ENCODE peak calls at places on chromosomes 5 and 9, in eight cellular contexts. F, B, R, M, E, W, I and Z are unnamed samples.

GRCh38 chr5:107670927-107671741 is at the start of gene EFNA5:
- DNase-seq in R (peak; percentile 27), F (peak; percentile 31), M (no peak), B (peak; percentile 77), I (no peak), E (peak; percentile 56), W (peak; percentile 70), Z (peak; percentile 33)

GRCh38 chr9:133355881-133356357 is 368 bp downstream of the SURF1 start:
- DNase-seq in M (no peak), F (no peak), W (no peak), E (no peak), B (no peak), R (no peak), I (no peak), Z (no peak)

GRCh38 chr5:117805058-117805457 is 1183.3 kb downstream of the DTWD2 start:
- DNase-seq in W (no peak), M (no peak), B (no peak), F (no peak), R (no peak), E (no peak), I (no peak), Z (no peak)

GRCh38 chr5:34804913-34805312 is 34.1 kb upstream of the TTC23L start:
- DNase-seq in B (no peak), F (no peak), M (no peak), E (no peak), I (no peak), R (no peak), W (peak; percentile 70), Z (no peak)

GRCh38 chr9:89879276-89879675 is 274.5 kb downstream of the GADD45G start:
- DNase-seq in W (no peak), I (no peak), F (peak; percentile 9), R (no peak), M (peak; percentile 10), B (no peak), E (peak; percentile 11), Z (no peak)

GRCh38 chr5:43425965-43426364 is 13.8 kb upstream of the CCL28 start:
- DNase-seq in I (no peak), B (no peak), E (no peak), M (no peak), W (peak; percentile 98), F (no peak), R (no peak), Z (peak; percentile 67)

GRCh38 chr5:89572696-89573095 is 689.7 kb upstream of the MEF2C start:
- DNase-seq in E (no peak), I (no peak), B (no peak), F (no peak), M (no peak), W (peak; percentile 86), R (no peak), Z (no peak)

GRCh38 chr5:88256872-88257271 is 11.8 kb downstream of the TMEM161B start:
- DNase-seq in B (no peak), W (no peak), E (no peak), M (no peak), F (no peak), I (no peak), R (no peak), Z (no peak)

GRCh38 chr9:98193336-98193944 is 1.0 kb upstream of the CORO2A start:
- DNase-seq in E (no peak), W (no peak), R (no peak), B (no peak), F (no peak), M (no peak), I (no peak), Z (no peak)

GRCh38 chr5:54220230-54221040 is 89.9 kb downstream of the ARL15 start:
- DNase-seq in B (no peak), R (no peak), I (no peak), M (no peak), E (no peak), W (no peak), F (no peak), Z (no peak)

GRCh38 chr5:54226215-54226614 is 84.2 kb downstream of the ARL15 start:
- DNase-seq in B (no peak), F (no peak), M (no peak), E (no peak), W (no peak), R (no peak), I (no peak), Z (no peak)

GRCh38 chr5:54224083-54224836 is 86.1 kb downstream of the ARL15 start:
- DNase-seq in I (no peak), R (no peak), F (no peak), B (no peak), W (no peak), E (no peak), M (no peak), Z (no peak)

GRCh38 chr5:54221096-54221495 is 89.3 kb downstream of the ARL15 start:
- DNase-seq in B (no peak), W (no peak), R (no peak), I (no peak), M (no peak), F (no peak), E (no peak), Z (no peak)

GRCh38 chr5:54222336-54222735 is 88.0 kb downstream of the ARL15 start:
- DNase-seq in E (no peak), I (no peak), B (no peak), R (no peak), W (no peak), M (no peak), F (no peak), Z (no peak)
- H3K27ac ChIP-seq in E (no peak overlapping the region), I (no peak overlapping the region), B (no peak overlapping the region), R (no peak overlapping the region), W (no peak overlapping the region), M (no peak overlapping the region), F (no peak overlapping the region), Z (no peak overlapping the region)

GRCh38 chr5:154770111-154770510 is 14.9 kb downstream of the LARP1 start:
- DNase-seq in F (no peak), M (no peak), R (no peak), E (no peak), I (no peak), W (no peak), B (no peak), Z (no peak)

GRCh38 chr5:154768207-154768606 is 13.0 kb downstream of the LARP1 start:
- DNase-seq in E (no peak), F (no peak), B (no peak), R (no peak), I (no peak), M (no peak), W (no peak), Z (no peak)

GRCh38 chr5:154773314-154773713 is 18.1 kb downstream of the LARP1 start:
- DNase-seq in B (no peak), R (no peak), I (no peak), W (no peak), F (no peak), M (no peak), E (no peak), Z (no peak)

GRCh38 chr5:154767537-154767936 is 12.4 kb downstream of the LARP1 start:
- DNase-seq in W (no peak), B (no peak), E (no peak), R (no peak), I (no peak), F (no peak), M (no peak), Z (no peak)

GRCh38 chr5:154771383-154771901 is 16.3 kb downstream of the LARP1 start:
- DNase-seq in F (peak; percentile 52), W (peak; percentile 96), R (peak; percentile 23), M (no peak), B (peak; percentile 11), I (no peak), E (no peak), Z (no peak)
- TF ChIP-seq CTCF in F (no peak), W (no peak), R (no peak), M (no peak), B (peak; percentile 27), I (no peak), E (no peak), Z (no peak)

GRCh38 chr5:119255571-119256356 is 100.1 kb upstream of the TNFAIP8 start:
- DNase-seq in I (no peak), R (no peak), M (no peak), F (no peak), E (no peak), W (no peak), B (no peak), Z (no peak)
- H3K9me3 ChIP-seq in I (peaks cover 10% of the 10 kb centered on the region), R (no peaks in the 10 kb centered on the region), M (no peaks in the 10 kb centered on the region), F (no peaks in the 10 kb centered on the region), E (peaks cover 4% of the 10 kb centered on the region), W (no peaks in the 10 kb centered on the region), B (no peaks in the 10 kb centered on the region), Z (no peaks in the 10 kb centered on the region)

DNA sequence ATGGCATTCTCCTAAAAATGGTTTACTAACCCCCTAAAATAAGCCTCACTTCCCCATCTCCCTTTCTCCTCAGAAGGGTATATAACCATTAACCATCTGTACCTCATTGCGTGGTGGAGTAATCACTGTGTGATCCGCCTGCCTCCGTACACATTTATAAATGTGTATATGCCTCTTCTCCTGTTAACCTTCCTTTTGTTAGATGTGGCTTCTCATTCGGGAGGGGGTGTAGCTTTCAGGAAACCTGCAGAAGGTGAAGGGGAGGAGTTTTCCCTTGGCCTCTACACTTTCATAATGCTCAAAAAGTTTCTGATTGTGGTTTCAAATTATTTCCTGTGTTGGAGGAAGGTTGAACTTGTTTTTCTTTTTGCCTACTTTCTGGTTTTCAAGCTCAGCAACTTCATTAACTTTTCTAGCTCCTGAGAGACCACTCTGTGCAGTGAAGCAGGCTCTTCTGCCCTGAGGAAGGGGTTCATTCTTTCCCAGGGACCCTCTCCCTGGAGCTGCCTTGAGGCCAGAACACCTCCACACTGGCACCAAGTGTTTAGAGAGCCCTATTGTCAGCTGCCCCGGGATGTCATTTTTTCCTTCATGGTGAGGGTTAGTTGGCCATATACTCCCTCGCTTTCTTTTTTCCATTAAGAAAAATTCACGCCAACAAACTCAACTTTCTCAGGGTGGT is 46.9 kb downstream of the RASGRF2 start:
- DNase-seq in M (no peak), F (no peak), W (no peak), R (no peak), E (no peak), I (peak; percentile 41), B (no peak), Z (no peak)
- H3K27ac ChIP-seq in M (no peak overlapping the region), F (no peak overlapping the region), W (no peak overlapping the region), R (peak overlapping the region; percentile 65), E (no peak overlapping the region), I (peak overlapping the region; percentile 91), B (no peak overlapping the region), Z (no peak overlapping the region)

DNA sequence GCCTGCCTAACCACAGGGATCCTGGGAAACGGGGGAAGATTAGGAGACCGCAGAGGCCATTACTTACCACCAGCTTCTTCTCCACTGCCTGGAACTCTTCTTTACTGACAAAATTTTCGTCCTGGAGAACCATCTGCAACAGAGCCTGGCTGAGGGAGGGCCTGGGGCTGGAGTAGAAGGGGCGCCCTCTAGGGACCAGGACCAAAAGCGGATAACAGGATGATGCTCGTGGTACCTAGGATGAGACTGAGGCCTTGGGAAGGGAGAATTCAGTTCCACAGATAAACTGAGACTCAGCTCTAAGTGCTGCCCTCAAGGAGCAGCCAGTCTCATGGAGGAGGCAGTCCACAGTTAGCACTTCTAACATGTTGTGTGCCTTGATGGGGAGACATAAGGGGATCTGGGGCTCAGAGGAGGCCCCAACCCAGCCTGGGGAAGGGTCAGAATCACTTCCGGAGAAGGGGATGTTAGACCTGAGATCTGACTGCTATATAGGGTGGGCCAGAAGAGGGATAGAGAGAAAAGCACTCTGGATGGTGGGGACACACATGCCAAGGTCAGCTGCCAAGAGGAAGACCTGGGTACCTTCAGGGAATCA is 1.2 kb downstream of the SPATA24 start:
- DNase-seq in W (no peak), B (no peak), E (no peak), F (no peak), M (no peak), R (no peak), I (no peak), Z (no peak)
- TF ChIP-seq CTCF in W (peak; percentile 41), B (peak; percentile 40), E (peak; percentile 43), F (no peak), M (no peak), R (no peak), I (peak; percentile 29), Z (no peak)